ENCODE peak calls at places on chromosomes 3 and 15, in eight cellular contexts. L, Z, T, K, J, B, G and C are unnamed samples.

GRCh38 chr15:68581725-68582124 is 2.9 kb downstream of the CORO2B start:
- DNase-seq in K (no peak), B (no peak), Z (no peak), T (no peak), G (no peak), J (no peak), L (no peak), C (no peak)

GRCh38 chr3:45554001-45554691 is 40.4 kb upstream of the LIMD1 start:
- DNase-seq in B (peak; percentile 36), G (no peak), T (no peak), Z (peak; percentile 64), L (peak; percentile 75), K (no peak), J (peak; percentile 26), C (no peak)

GRCh38 chr15:96273317-96274086 is 57.0 kb upstream of the NR2F2 start:
- DNase-seq in B (peak; percentile 91), T (peak; percentile 98), Z (no peak), J (peak; percentile 93), G (peak; percentile 100), L (peak; percentile 94), K (no peak), C (no peak)

GRCh38 chr15:98599911-98600685 is 48.2 kb upstream of the IGF1R start:
- DNase-seq in Z (peak; percentile 35), B (peak; percentile 81), L (peak; percentile 65), K (peak; percentile 64), J (no peak), G (peak; percentile 60), T (no peak), C (peak; percentile 57)

GRCh38 chr3:66828303-66828702 is 169.8 kb upstream of the KBTBD8 start:
- DNase-seq in Z (no peak), G (no peak), K (no peak), J (no peak), T (no peak), L (no peak), B (no peak), C (no peak)

GRCh38 chr3:32322311-32322710 is 69.3 kb upstream of the CMTM7 start:
- DNase-seq in J (no peak), Z (no peak), T (no peak), K (no peak), L (no peak), B (no peak), G (no peak), C (no peak)

GRCh38 chr3:149120051-149120972 is 9.1 kb upstream of the HPS3 start:
- DNase-seq in Z (peak; percentile 29), G (peak; percentile 5), J (peak; percentile 12), T (peak; percentile 86), B (peak; percentile 85), K (no peak), L (peak; percentile 80), C (no peak)

GRCh38 chr3:176759815-176760506 is 437.3 kb downstream of the TBL1XR1 start:
- DNase-seq in K (no peak), T (no peak), Z (no peak), B (no peak), J (no peak), L (no peak), G (no peak), C (no peak)

GRCh38 chr3:12557472-12558105 is 702 bp downstream of the MKRN2 start:
- DNase-seq in G (peak; percentile 20), L (peak; percentile 54), J (no peak), T (peak; percentile 40), B (peak; percentile 68), Z (no peak), K (no peak), C (no peak)

GRCh38 chr3:140922634-140923033 is 19.0 kb upstream of the SLC25A36 start:
- DNase-seq in L (peak; percentile 11), K (no peak), J (peak; percentile 19), Z (no peak), T (peak; percentile 39), B (peak; percentile 57), G (no peak), C (no peak)

GRCh38 chr3:125515421-125515820 is 4.6 kb downstream of the SNX4 start:
- DNase-seq in J (no peak), L (no peak), T (no peak), K (no peak), B (no peak), G (no peak), Z (no peak), C (no peak)
- H3K4me1 ChIP-seq in J (peaks cover 22% of the 10 kb centered on the region), L (peaks cover 23% of the 10 kb centered on the region), T (no peaks in the 10 kb centered on the region), K (peaks cover 23% of the 10 kb centered on the region), B (peaks cover 2% of the 10 kb centered on the region), G (peaks cover 11% of the 10 kb centered on the region), Z (peaks cover 27% of the 10 kb centered on the region), C (peaks cover 46% of the 10 kb centered on the region)

GRCh38 chr15:100537326-100537725 is 8.6 kb upstream of the CERS3 start:
- DNase-seq in G (no peak), L (no peak), T (no peak), Z (no peak), B (no peak), K (no peak), J (no peak), C (no peak)
- H3K27ac ChIP-seq in G (no peak overlapping the region), L (no peak overlapping the region), T (no peak overlapping the region), Z (no peak overlapping the region), B (no peak overlapping the region), K (no peak overlapping the region), J (no peak overlapping the region), C (no peak overlapping the region)

DNA sequence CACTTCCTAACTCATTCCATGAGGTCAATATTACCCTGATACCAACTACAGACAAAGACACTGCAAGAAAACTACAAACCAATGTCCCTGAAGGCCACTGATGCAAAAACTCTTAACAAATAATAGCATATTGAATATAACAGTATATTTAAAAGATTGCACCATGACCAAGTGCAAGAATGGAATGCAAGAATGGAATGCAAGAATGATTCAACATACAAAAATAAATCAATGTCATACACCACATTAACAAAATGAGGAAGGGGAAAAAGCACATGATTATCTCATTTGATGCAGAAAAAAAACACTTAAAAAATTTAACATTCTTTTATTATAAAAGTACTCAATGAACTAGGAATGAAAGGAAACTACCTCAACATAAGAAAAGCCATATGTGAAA is 463.1 kb upstream of the NECTIN3 start:
- DNase-seq in B (peak; percentile 46), G (no peak), K (no peak), L (peak; percentile 14), T (no peak), J (no peak), Z (no peak), C (no peak)
- TF ChIP-seq CTCF in B (no peak), G (no peak), K (no peak), L (no peak), T (no peak), J (no peak), Z (no peak), C (no peak)

GRCh38 chr3:135449046-135449445 is 516.5 kb upstream of the PPP2R3A start:
- DNase-seq in G (no peak), B (no peak), T (no peak), Z (no peak), K (no peak), J (no peak), L (no peak), C (no peak)
- H3K4me1 ChIP-seq in G (no peaks in the 10 kb centered on the region), B (no peaks in the 10 kb centered on the region), T (no peaks in the 10 kb centered on the region), Z (no peaks in the 10 kb centered on the region), K (no peaks in the 10 kb centered on the region), J (no peaks in the 10 kb centered on the region), L (no peaks in the 10 kb centered on the region), C (no peaks in the 10 kb centered on the region)

GRCh38 chr15:64749167-64749566 is 26.2 kb downstream of the RBPMS2 start:
- DNase-seq in Z (no peak), K (no peak), T (peak; percentile 69), L (no peak), J (no peak), B (peak; percentile 14), G (no peak), C (no peak)
- H3K27ac ChIP-seq in Z (peak overlapping the region; percentile 65), K (no peak overlapping the region), T (no peak overlapping the region), L (no peak overlapping the region), J (no peak overlapping the region), B (no peak overlapping the region), G (no peak overlapping the region), C (peak overlapping the region; percentile 78)

GRCh38 chr3:123728991-123729390 is 144.1 kb upstream of the HACD2 start:
- DNase-seq in J (no peak), G (no peak), Z (no peak), L (no peak), K (no peak), B (no peak), T (no peak), C (no peak)

GRCh38 chr3:123724306-123724705 is 139.5 kb upstream of the HACD2 start:
- DNase-seq in Z (no peak), T (peak; percentile 35), G (no peak), K (no peak), L (no peak), J (peak; percentile 10), B (peak; percentile 49), C (no peak)

GRCh38 chr3:123723527-123724168 is 138.8 kb upstream of the HACD2 start:
- DNase-seq in K (no peak), L (peak; percentile 78), J (peak; percentile 53), T (peak; percentile 96), B (peak; percentile 88), Z (peak; percentile 63), G (peak; percentile 35), C (peak; percentile 73)

GRCh38 chr3:123728014-123728413 is 143.2 kb upstream of the HACD2 start:
- DNase-seq in G (no peak), Z (no peak), J (no peak), K (no peak), B (peak; percentile 60), T (no peak), L (no peak), C (no peak)

GRCh38 chr3:123725652-123726400 is 141.0 kb upstream of the HACD2 start:
- DNase-seq in Z (no peak), G (no peak), J (no peak), T (no peak), L (no peak), B (no peak), K (no peak), C (no peak)
- TF ChIP-seq CTCF in Z (no peak), G (no peak), J (no peak), T (peak; percentile 16), L (no peak), B (no peak), K (no peak), C (no peak)

DNA sequence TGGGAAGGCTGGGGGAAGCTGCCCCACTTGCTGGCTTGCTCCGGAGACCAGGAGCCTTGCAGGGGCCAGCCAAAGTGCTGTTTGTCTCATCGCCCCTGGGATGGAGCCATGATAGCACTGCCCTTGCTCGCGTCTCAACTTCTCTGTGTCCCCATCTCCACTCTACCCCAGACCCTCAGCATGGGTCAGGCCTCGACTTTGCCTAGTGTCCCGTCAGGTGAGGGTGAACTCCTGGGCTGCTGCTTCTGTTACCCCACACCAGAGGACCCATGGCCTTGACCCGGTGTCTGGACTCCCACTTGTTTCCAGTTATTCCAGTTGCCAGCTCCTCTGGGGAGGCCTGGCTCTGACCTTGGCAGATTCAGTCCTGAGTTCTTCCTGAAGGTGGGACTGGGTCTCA is 36.5 kb upstream of the DUSP7 start:
- DNase-seq in B (no peak), T (no peak), J (no peak), K (peak; percentile 34), L (no peak), Z (no peak), G (no peak), C (no peak)
- H3K4me1 ChIP-seq in B (peaks cover 46% of the 10 kb centered on the region), T (peaks cover 16% of the 10 kb centered on the region), J (peaks cover 24% of the 10 kb centered on the region), K (peaks cover 39% of the 10 kb centered on the region), L (peaks cover 43% of the 10 kb centered on the region), Z (peaks cover 38% of the 10 kb centered on the region), G (no peaks in the 10 kb centered on the region), C (peaks cover 53% of the 10 kb centered on the region)